ENCODE peak calls at places on chromosomes 16 and 17, in seven cellular contexts. One of them, this sample, is unnamed.

GRCh38 chr17:47929218-47930000 is 12.0 kb upstream of the PNPO start:
- DNase-seq in cardiac muscle cell: no peak
- DNase-seq in GM20000: no peak
- DNase-seq in fibroblast of the aortic adventitia: no peak
- DNase-seq in progenitor cell of endocrine pancreas: no peak
- DNase-seq in A549: no peak
- DNase-seq in fibroblast of mammary gland: no peak
- DNase-seq in this sample: no peak

GRCh38 chr16:28090646-28091377 is 27.3 kb upstream of the GSG1L start:
- DNase-seq in cardiac muscle cell: no peak
- DNase-seq in GM20000: no peak
- DNase-seq in fibroblast of the aortic adventitia: peak
- DNase-seq in progenitor cell of endocrine pancreas: no peak
- DNase-seq in A549: no peak
- DNase-seq in fibroblast of mammary gland: peak
- DNase-seq in this sample: no peak

GRCh38 chr16:1791943-1792812 is 1.3 kb downstream of the IGFALS start:
- DNase-seq in cardiac muscle cell: no peak
- DNase-seq in GM20000: no peak
- DNase-seq in fibroblast of the aortic adventitia: no peak
- DNase-seq in progenitor cell of endocrine pancreas: peak
- DNase-seq in A549: no peak
- DNase-seq in fibroblast of mammary gland: no peak
- DNase-seq in this sample: no peak

GRCh38 chr17:78263063-78263735 is 31.8 kb downstream of the TMEM235 start:
- DNase-seq in cardiac muscle cell: peak
- DNase-seq in GM20000: peak
- DNase-seq in fibroblast of the aortic adventitia: no peak
- DNase-seq in progenitor cell of endocrine pancreas: no peak
- DNase-seq in A549: no peak
- DNase-seq in fibroblast of mammary gland: no peak
- DNase-seq in this sample: peak

GRCh38 chr16:14024300-14024699 is 46.8 kb upstream of the MRTFB start:
- DNase-seq in cardiac muscle cell: peak
- DNase-seq in GM20000: no peak
- DNase-seq in fibroblast of the aortic adventitia: peak
- DNase-seq in progenitor cell of endocrine pancreas: no peak
- DNase-seq in A549: no peak
- DNase-seq in fibroblast of mammary gland: peak
- DNase-seq in this sample: no peak

GRCh38 chr16:25034916-25035315 is 19.7 kb upstream of the ARHGAP17 start:
- DNase-seq in cardiac muscle cell: no peak
- DNase-seq in GM20000: no peak
- DNase-seq in fibroblast of the aortic adventitia: peak
- DNase-seq in progenitor cell of endocrine pancreas: no peak
- DNase-seq in A549: no peak
- DNase-seq in fibroblast of mammary gland: peak
- DNase-seq in this sample: no peak

GRCh38 chr16:72860726-72861562 is 187.0 kb downstream of the ZFHX3 start:
- DNase-seq in cardiac muscle cell: no peak
- DNase-seq in GM20000: no peak
- DNase-seq in fibroblast of the aortic adventitia: no peak
- DNase-seq in progenitor cell of endocrine pancreas: no peak
- DNase-seq in A549: no peak
- DNase-seq in fibroblast of mammary gland: no peak
- DNase-seq in this sample: no peak

GRCh38 chr17:40089085-40089895 is 11.1 kb downstream of the NR1D1 start:
- DNase-seq in cardiac muscle cell: no peak
- DNase-seq in GM20000: no peak
- DNase-seq in fibroblast of the aortic adventitia: no peak
- DNase-seq in progenitor cell of endocrine pancreas: no peak
- DNase-seq in A549: no peak
- DNase-seq in fibroblast of mammary gland: no peak
- DNase-seq in this sample: no peak

GRCh38 chr17:42288078-42288984 is at the start of gene STAT5A:
- DNase-seq in cardiac muscle cell: peak
- DNase-seq in GM20000: peak
- DNase-seq in fibroblast of the aortic adventitia: peak
- DNase-seq in progenitor cell of endocrine pancreas: peak
- DNase-seq in A549: peak
- DNase-seq in fibroblast of mammary gland: peak
- DNase-seq in this sample: peak

GRCh38 chr16:87761020-87761506 is 4.7 kb downstream of the KLHDC4 start:
- DNase-seq in cardiac muscle cell: no peak
- DNase-seq in GM20000: no peak
- DNase-seq in fibroblast of the aortic adventitia: no peak
- DNase-seq in progenitor cell of endocrine pancreas: no peak
- DNase-seq in A549: no peak
- DNase-seq in fibroblast of mammary gland: no peak
- DNase-seq in this sample: no peak

GRCh38 chr16:22813946-22814325 is at the start of gene HS3ST2:
- DNase-seq in cardiac muscle cell: peak
- DNase-seq in GM20000: no peak
- DNase-seq in fibroblast of the aortic adventitia: no peak
- DNase-seq in progenitor cell of endocrine pancreas: peak
- DNase-seq in A549: no peak
- DNase-seq in fibroblast of mammary gland: peak
- DNase-seq in this sample: peak

GRCh38 chr17:50003916-50004315 is 8.9 kb upstream of the DLX3 start:
- DNase-seq in cardiac muscle cell: no peak
- DNase-seq in GM20000: no peak
- DNase-seq in fibroblast of the aortic adventitia: no peak
- DNase-seq in progenitor cell of endocrine pancreas: no peak
- DNase-seq in A549: no peak
- DNase-seq in fibroblast of mammary gland: no peak
- DNase-seq in this sample: no peak

GRCh38 chr16:3716831-3717234 is 491 bp downstream of the TRAP1 start:
- DNase-seq in cardiac muscle cell: peak
- DNase-seq in GM20000: peak
- DNase-seq in fibroblast of the aortic adventitia: no peak
- DNase-seq in progenitor cell of endocrine pancreas: no peak
- DNase-seq in A549: peak
- DNase-seq in fibroblast of mammary gland: peak
- DNase-seq in this sample: no peak

GRCh38 chr16:54687043-54687655 is 243.5 kb upstream of the IRX5 start:
- DNase-seq in cardiac muscle cell: no peak
- DNase-seq in GM20000: no peak
- DNase-seq in fibroblast of the aortic adventitia: no peak
- DNase-seq in progenitor cell of endocrine pancreas: no peak
- DNase-seq in A549: no peak
- DNase-seq in fibroblast of mammary gland: no peak
- DNase-seq in this sample: no peak

GRCh38 chr16:50662306-50662940 is 18.7 kb downstream of the SNX20 start:
- DNase-seq in cardiac muscle cell: no peak
- DNase-seq in GM20000: no peak
- DNase-seq in fibroblast of the aortic adventitia: no peak
- DNase-seq in progenitor cell of endocrine pancreas: no peak
- DNase-seq in A549: no peak
- DNase-seq in fibroblast of mammary gland: no peak
- DNase-seq in this sample: no peak

GRCh38 chr17:9677411-9677810 is 32.1 kb downstream of the USP43 start:
- DNase-seq in cardiac muscle cell: no peak
- DNase-seq in GM20000: no peak
- DNase-seq in fibroblast of the aortic adventitia: no peak
- DNase-seq in progenitor cell of endocrine pancreas: no peak
- DNase-seq in A549: no peak
- DNase-seq in fibroblast of mammary gland: no peak
- DNase-seq in this sample: no peak

GRCh38 chr17:12789976-12790805 is 893 bp downstream of the ARHGAP44 start:
- DNase-seq in cardiac muscle cell: peak
- DNase-seq in GM20000: peak
- DNase-seq in fibroblast of the aortic adventitia: no peak
- DNase-seq in progenitor cell of endocrine pancreas: peak
- DNase-seq in A549: no peak
- DNase-seq in fibroblast of mammary gland: no peak
- DNase-seq in this sample: peak

GRCh38 chr17:50783905-50784304 is 16.6 kb upstream of the ANKRD40CL start:
- DNase-seq in cardiac muscle cell: no peak
- DNase-seq in GM20000: no peak
- DNase-seq in fibroblast of the aortic adventitia: no peak
- DNase-seq in progenitor cell of endocrine pancreas: no peak
- DNase-seq in A549: no peak
- DNase-seq in fibroblast of mammary gland: no peak
- DNase-seq in this sample: no peak

DNA sequence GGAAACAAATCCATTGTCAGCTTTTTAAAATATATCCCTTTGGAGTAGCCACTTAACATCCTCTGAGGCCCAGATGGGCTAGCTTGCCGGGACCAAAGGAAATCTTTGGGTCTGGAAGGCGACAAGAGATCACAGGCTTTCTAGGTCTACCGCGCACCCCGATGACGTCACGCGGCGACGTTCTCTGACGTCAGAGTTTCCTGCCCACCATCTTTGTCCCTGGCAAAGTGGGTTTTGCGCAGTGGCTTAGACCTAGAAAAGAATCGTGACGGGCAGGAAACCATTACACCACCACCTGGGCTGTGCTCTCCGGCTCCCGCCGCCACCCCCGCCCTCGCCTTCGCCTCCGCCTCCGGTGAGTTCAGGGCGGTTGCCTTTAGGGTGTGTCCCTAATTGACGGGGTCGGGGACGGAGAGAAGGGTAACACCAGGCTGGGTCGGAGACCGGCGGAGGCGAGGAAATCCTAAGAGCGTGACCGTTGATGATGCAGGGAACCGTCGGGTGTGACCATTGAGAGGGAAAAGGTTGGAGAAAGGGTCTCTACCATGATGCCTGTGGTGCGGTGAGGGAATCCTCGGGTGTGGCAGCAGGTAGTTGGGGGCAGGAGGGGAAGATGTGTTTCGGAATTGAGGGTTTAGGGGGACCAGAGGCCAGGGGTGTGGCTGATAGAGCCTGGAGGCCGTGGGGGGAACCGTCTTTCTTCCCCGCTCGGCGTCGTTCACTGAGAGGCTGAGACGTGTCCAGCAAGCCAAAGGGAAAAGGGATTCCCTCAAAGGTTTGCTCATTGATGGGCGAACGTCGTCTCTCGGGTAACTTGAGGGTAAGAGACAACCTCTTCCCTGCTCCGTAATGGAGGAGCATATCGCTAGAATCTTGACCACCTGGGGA is at the start of gene AP2B1:
- DNase-seq in cardiac muscle cell: peak
- DNase-seq in GM20000: peak
- DNase-seq in fibroblast of the aortic adventitia: peak
- DNase-seq in progenitor cell of endocrine pancreas: peak
- DNase-seq in A549: peak
- DNase-seq in fibroblast of mammary gland: peak
- DNase-seq in this sample: peak
- TF ChIP-seq CTCF in cardiac muscle cell: no peak
- TF ChIP-seq CTCF in GM20000: no peak
- TF ChIP-seq CTCF in fibroblast of the aortic adventitia: no peak
- TF ChIP-seq CTCF in progenitor cell of endocrine pancreas: no peak
- TF ChIP-seq CTCF in A549: no peak
- TF ChIP-seq CTCF in fibroblast of mammary gland: no peak
- TF ChIP-seq CTCF in this sample: no peak

GRCh38 chr17:73650147-73650546 is 5.9 kb upstream of the SDK2 start:
- DNase-seq in cardiac muscle cell: peak
- DNase-seq in GM20000: no peak
- DNase-seq in fibroblast of the aortic adventitia: no peak
- DNase-seq in progenitor cell of endocrine pancreas: no peak
- DNase-seq in A549: peak
- DNase-seq in fibroblast of mammary gland: peak
- DNase-seq in this sample: no peak
- TF ChIP-seq CTCF in cardiac muscle cell: peak
- TF ChIP-seq CTCF in GM20000: no peak
- TF ChIP-seq CTCF in fibroblast of the aortic adventitia: no peak
- TF ChIP-seq CTCF in progenitor cell of endocrine pancreas: peak
- TF ChIP-seq CTCF in A549: peak
- TF ChIP-seq CTCF in fibroblast of mammary gland: peak
- TF ChIP-seq CTCF in this sample: no peak

GRCh38 chr16:16881771-16882170 is 502.8 kb downstream of the NPIPA7 start:
- DNase-seq in cardiac muscle cell: no peak
- DNase-seq in GM20000: no peak
- DNase-seq in fibroblast of the aortic adventitia: no peak
- DNase-seq in progenitor cell of endocrine pancreas: no peak
- DNase-seq in A549: no peak
- DNase-seq in fibroblast of mammary gland: no peak
- DNase-seq in this sample: no peak

GRCh38 chr16:16884451-16884850 is 505.5 kb downstream of the NPIPA7 start:
- DNase-seq in cardiac muscle cell: no peak
- DNase-seq in GM20000: no peak
- DNase-seq in fibroblast of the aortic adventitia: no peak
- DNase-seq in progenitor cell of endocrine pancreas: no peak
- DNase-seq in A549: no peak
- DNase-seq in fibroblast of mammary gland: no peak
- DNase-seq in this sample: no peak

GRCh38 chr16:16890964-16891363 is 512.0 kb downstream of the NPIPA7 start:
- DNase-seq in cardiac muscle cell: no peak
- DNase-seq in GM20000: no peak
- DNase-seq in fibroblast of the aortic adventitia: no peak
- DNase-seq in progenitor cell of endocrine pancreas: no peak
- DNase-seq in A549: peak
- DNase-seq in fibroblast of mammary gland: no peak
- DNase-seq in this sample: no peak

GRCh38 chr16:16882766-16883165 is 503.8 kb downstream of the NPIPA7 start:
- DNase-seq in cardiac muscle cell: no peak
- DNase-seq in GM20000: no peak
- DNase-seq in fibroblast of the aortic adventitia: no peak
- DNase-seq in progenitor cell of endocrine pancreas: no peak
- DNase-seq in A549: no peak
- DNase-seq in fibroblast of mammary gland: no peak
- DNase-seq in this sample: no peak

GRCh38 chr16:16887193-16887592 is 508.3 kb downstream of the NPIPA7 start:
- DNase-seq in cardiac muscle cell: no peak
- DNase-seq in GM20000: no peak
- DNase-seq in fibroblast of the aortic adventitia: no peak
- DNase-seq in progenitor cell of endocrine pancreas: no peak
- DNase-seq in A549: no peak
- DNase-seq in fibroblast of mammary gland: no peak
- DNase-seq in this sample: no peak
- TF ChIP-seq CTCF in cardiac muscle cell: no peak
- TF ChIP-seq CTCF in GM20000: no peak
- TF ChIP-seq CTCF in fibroblast of the aortic adventitia: no peak
- TF ChIP-seq CTCF in progenitor cell of endocrine pancreas: no peak
- TF ChIP-seq CTCF in A549: no peak
- TF ChIP-seq CTCF in fibroblast of mammary gland: no peak
- TF ChIP-seq CTCF in this sample: no peak

GRCh38 chr17:68019336-68019674 is 16.2 kb upstream of the KPNA2 start:
- DNase-seq in cardiac muscle cell: no peak
- DNase-seq in GM20000: no peak
- DNase-seq in fibroblast of the aortic adventitia: no peak
- DNase-seq in progenitor cell of endocrine pancreas: no peak
- DNase-seq in A549: peak
- DNase-seq in fibroblast of mammary gland: no peak
- DNase-seq in this sample: no peak

GRCh38 chr17:68016838-68017237 is 18.7 kb upstream of the KPNA2 start:
- DNase-seq in cardiac muscle cell: no peak
- DNase-seq in GM20000: no peak
- DNase-seq in fibroblast of the aortic adventitia: no peak
- DNase-seq in progenitor cell of endocrine pancreas: no peak
- DNase-seq in A549: no peak
- DNase-seq in fibroblast of mammary gland: no peak
- DNase-seq in this sample: no peak

GRCh38 chr17:68020451-68020779 is 15.1 kb upstream of the KPNA2 start:
- DNase-seq in cardiac muscle cell: peak
- DNase-seq in GM20000: no peak
- DNase-seq in fibroblast of the aortic adventitia: peak
- DNase-seq in progenitor cell of endocrine pancreas: no peak
- DNase-seq in A549: no peak
- DNase-seq in fibroblast of mammary gland: peak
- DNase-seq in this sample: no peak

GRCh38 chr17:68021963-68022362 is 13.6 kb upstream of the KPNA2 start:
- DNase-seq in cardiac muscle cell: no peak
- DNase-seq in GM20000: no peak
- DNase-seq in fibroblast of the aortic adventitia: no peak
- DNase-seq in progenitor cell of endocrine pancreas: no peak
- DNase-seq in A549: no peak
- DNase-seq in fibroblast of mammary gland: no peak
- DNase-seq in this sample: no peak

GRCh38 chr17:68019675-68020450 is 15.7 kb upstream of the KPNA2 start:
- DNase-seq in cardiac muscle cell: peak
- DNase-seq in GM20000: peak
- DNase-seq in fibroblast of the aortic adventitia: peak
- DNase-seq in progenitor cell of endocrine pancreas: peak
- DNase-seq in A549: peak
- DNase-seq in fibroblast of mammary gland: peak
- DNase-seq in this sample: peak
- TF ChIP-seq CTCF in cardiac muscle cell: peak
- TF ChIP-seq CTCF in GM20000: no peak
- TF ChIP-seq CTCF in fibroblast of the aortic adventitia: peak
- TF ChIP-seq CTCF in progenitor cell of endocrine pancreas: peak
- TF ChIP-seq CTCF in A549: no peak
- TF ChIP-seq CTCF in fibroblast of mammary gland: no peak
- TF ChIP-seq CTCF in this sample: peak

This sample was measured in nephron progenitor cell.